ENCODE peak calls at places on chromosomes 5 and 9, in eight cellular contexts. Z is effector memory CD4-positive, alpha-beta T cell; O is CD4-positive, CD25-positive, alpha-beta regulatory T cell; N is heart left ventricle; L is hepatocyte; E is breast epithelium; M is aorta; I is body of pancreas. D is an unnamed sample.

GRCh38 chr5:148882332-148882731 is 55.9 kb downstream of the ADRB2 start:
- DNase-seq in Z (no peak), O (no peak), N (no peak), L (no peak), E (no peak), M (no peak), I (no peak), D (no peak)

GRCh38 chr5:39178171-39178570 is 41.2 kb downstream of the FYB1 start:
- DNase-seq in Z (no peak), O (no peak), N (no peak), L (no peak), E (no peak), M (no peak), I (no peak), D (no peak)

GRCh38 chr5:107337281-107337680 is 333.5 kb downstream of the EFNA5 start:
- DNase-seq in Z (no peak), O (no peak), N (no peak), L (peak), E (no peak), M (no peak), I (no peak), D (no peak)

GRCh38 chr5:93800988-93801811 is 59.8 kb upstream of the POU5F2 start:
- DNase-seq in Z (no peak), O (no peak), N (no peak), L (peak), E (no peak), M (no peak), I (peak), D (no peak)

GRCh38 chr9:89481161-89481915 is 16.6 kb downstream of the SEMA4D start:
- DNase-seq in Z (no peak), O (no peak), N (no peak), L (no peak), E (no peak), M (no peak), I (no peak), D (no peak)

GRCh38 chr5:137954131-137954879 is 65.0 kb downstream of the PKD2L2 start:
- DNase-seq in Z (no peak), O (no peak), N (no peak), L (peak), E (no peak), M (no peak), I (peak), D (no peak)

GRCh38 chr5:178399723-178400115 is 167.1 kb upstream of the PHYKPL start:
- DNase-seq in Z (no peak), O (no peak), N (no peak), L (peak), E (no peak), M (peak), I (no peak), D (no peak)

GRCh38 chr9:137236936-137237421 is 4.1 kb upstream of the TUBB4B start:
- DNase-seq in Z (no peak), O (no peak), N (no peak), L (no peak), E (no peak), M (no peak), I (no peak), D (no peak)

GRCh38 chr5:128271859-128272446 is 188.4 kb downstream of the SLC12A2 start:
- DNase-seq in Z (no peak), O (no peak), N (no peak), L (peak), E (no peak), M (no peak), I (no peak), D (no peak)

GRCh38 chr9:121075251-121076036 is 689 bp downstream of the CNTRL start:
- DNase-seq in Z (no peak), O (no peak), N (no peak), L (peak), E (no peak), M (no peak), I (no peak), D (no peak)

GRCh38 chr5:72093231-72093630 is 14.0 kb upstream of the MAP1B start:
- DNase-seq in Z (no peak), O (no peak), N (no peak), L (no peak), E (no peak), M (no peak), I (no peak), D (no peak)

GRCh38 chr9:123238364-123238763 is 30.0 kb downstream of the STRBP start:
- DNase-seq in Z (no peak), O (no peak), N (no peak), L (no peak), E (no peak), M (no peak), I (no peak), D (no peak)
- H3K27ac ChIP-seq in Z (no peak), O (no peak), N (no peak), L (no peak), E (no peak), M (no peak), I (no peak), D (no peak)

GRCh38 chr5:154543380-154543779 is 65.4 kb upstream of the HAND1 start:
- DNase-seq in Z (no peak), O (no peak), N (no peak), L (no peak), E (no peak), M (no peak), I (no peak), D (no peak)
- H3K27ac ChIP-seq in Z (no peak), O (no peak), N (no peak), L (no peak), E (no peak), M (no peak), I (no peak), D (no peak)

DNA sequence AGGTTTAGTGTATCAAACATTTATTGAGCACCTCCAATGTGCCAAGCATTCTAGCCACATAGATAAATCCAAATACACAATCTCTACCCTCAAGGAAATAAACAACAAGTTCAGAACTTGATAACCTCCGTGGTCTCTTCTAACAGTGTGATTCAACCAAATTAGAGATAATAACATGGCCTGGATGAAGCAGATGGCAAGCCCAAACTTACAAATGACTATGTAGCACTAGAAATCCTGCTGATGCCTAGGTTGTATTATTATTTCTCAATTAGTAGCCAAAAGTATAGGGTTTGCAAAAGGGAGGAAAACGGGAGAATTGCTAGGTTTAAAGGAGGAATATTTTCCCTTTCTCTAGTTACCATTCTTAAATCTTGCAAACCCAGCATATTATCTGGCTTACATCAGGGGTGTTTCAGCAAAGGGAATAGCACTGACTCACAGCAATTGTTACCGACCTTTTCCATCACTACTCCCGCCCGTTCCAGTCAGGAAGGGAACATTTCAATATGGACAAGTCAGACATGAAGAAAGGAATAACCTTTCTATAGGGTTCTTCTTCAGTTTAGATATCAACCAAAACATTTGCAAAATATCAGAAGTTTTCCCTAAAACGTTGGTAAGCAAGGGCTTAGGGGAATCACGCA is 2.3 kb downstream of the DPYSL3 start:
- DNase-seq in Z (no peak), O (no peak), N (no peak), L (no peak), E (no peak), M (no peak), I (peak), D (no peak)
- H3K27ac ChIP-seq in Z (no peak), O (no peak), N (peak), L (peak), E (peak), M (peak), I (no peak), D (no peak)

GRCh38 chr5:160359816-160360215 is 10.6 kb downstream of the C1QTNF2 start:
- DNase-seq in Z (no peak), O (no peak), N (no peak), L (peak), E (peak), M (no peak), I (no peak), D (no peak)

GRCh38 chr5:160356550-160357347 is 13.7 kb downstream of the C1QTNF2 start:
- DNase-seq in Z (no peak), O (no peak), N (no peak), L (no peak), E (no peak), M (no peak), I (no peak), D (no peak)

GRCh38 chr5:160354666-160355065 is 15.8 kb downstream of the C1QTNF2 start:
- DNase-seq in Z (no peak), O (no peak), N (no peak), L (no peak), E (no peak), M (no peak), I (no peak), D (no peak)

GRCh38 chr5:160360310-160360709 is 10.1 kb downstream of the C1QTNF2 start:
- DNase-seq in Z (no peak), O (no peak), N (no peak), L (no peak), E (no peak), M (no peak), I (no peak), D (no peak)

GRCh38 chr5:160357861-160358411 is 12.5 kb downstream of the C1QTNF2 start:
- DNase-seq in Z (no peak), O (no peak), N (no peak), L (no peak), E (no peak), M (no peak), I (no peak), D (no peak)
- H3K27ac ChIP-seq in Z (no peak), O (no peak), N (peak), L (peak), E (peak), M (peak), I (no peak), D (peak)

GRCh38 chr5:54309237-54309636 is 1.1 kb downstream of the ARL15 start:
- DNase-seq in Z (no peak), O (no peak), N (no peak), L (no peak), E (no peak), M (no peak), I (no peak), D (no peak)
- H3K27ac ChIP-seq in Z (no peak), O (no peak), N (peak), L (peak), E (peak), M (no peak), I (peak), D (no peak)

GRCh38 chr9:114895605-114896004 is 34.8 kb downstream of the TNFSF8 start:
- DNase-seq in Z (no peak), O (no peak), N (no peak), L (no peak), E (no peak), M (no peak), I (no peak), D (no peak)

GRCh38 chr9:114893622-114894021 is 36.8 kb downstream of the TNFSF8 start:
- DNase-seq in Z (no peak), O (no peak), N (no peak), L (no peak), E (no peak), M (no peak), I (no peak), D (no peak)

GRCh38 chr9:114894206-114894605 is 36.2 kb downstream of the TNFSF8 start:
- DNase-seq in Z (no peak), O (no peak), N (no peak), L (no peak), E (no peak), M (no peak), I (no peak), D (no peak)

GRCh38 chr9:114894801-114895433 is 35.5 kb downstream of the TNFSF8 start:
- DNase-seq in Z (no peak), O (no peak), N (no peak), L (peak), E (no peak), M (no peak), I (peak), D (no peak)

GRCh38 chr9:114893221-114893620 is 37.2 kb downstream of the TNFSF8 start:
- DNase-seq in Z (no peak), O (no peak), N (no peak), L (no peak), E (no peak), M (no peak), I (no peak), D (no peak)
- H3K27ac ChIP-seq in Z (no peak), O (no peak), N (no peak), L (no peak), E (no peak), M (no peak), I (no peak), D (no peak)

GRCh38 chr9:125463926-125464325 is 202.3 kb downstream of the GAPVD1 start:
- DNase-seq in Z (no peak), O (no peak), N (no peak), L (no peak), E (no peak), M (no peak), I (no peak), D (no peak)

GRCh38 chr9:125460346-125460745 is 198.7 kb downstream of the GAPVD1 start:
- DNase-seq in Z (no peak), O (no peak), N (no peak), L (no peak), E (no peak), M (no peak), I (no peak), D (no peak)

GRCh38 chr9:125462766-125463384 is 201.2 kb downstream of the GAPVD1 start:
- DNase-seq in Z (no peak), O (no peak), N (no peak), L (no peak), E (no peak), M (no peak), I (no peak), D (no peak)

GRCh38 chr9:125460883-125461475 is 199.4 kb downstream of the GAPVD1 start:
- DNase-seq in Z (no peak), O (no peak), N (no peak), L (no peak), E (no peak), M (no peak), I (peak), D (no peak)

DNA sequence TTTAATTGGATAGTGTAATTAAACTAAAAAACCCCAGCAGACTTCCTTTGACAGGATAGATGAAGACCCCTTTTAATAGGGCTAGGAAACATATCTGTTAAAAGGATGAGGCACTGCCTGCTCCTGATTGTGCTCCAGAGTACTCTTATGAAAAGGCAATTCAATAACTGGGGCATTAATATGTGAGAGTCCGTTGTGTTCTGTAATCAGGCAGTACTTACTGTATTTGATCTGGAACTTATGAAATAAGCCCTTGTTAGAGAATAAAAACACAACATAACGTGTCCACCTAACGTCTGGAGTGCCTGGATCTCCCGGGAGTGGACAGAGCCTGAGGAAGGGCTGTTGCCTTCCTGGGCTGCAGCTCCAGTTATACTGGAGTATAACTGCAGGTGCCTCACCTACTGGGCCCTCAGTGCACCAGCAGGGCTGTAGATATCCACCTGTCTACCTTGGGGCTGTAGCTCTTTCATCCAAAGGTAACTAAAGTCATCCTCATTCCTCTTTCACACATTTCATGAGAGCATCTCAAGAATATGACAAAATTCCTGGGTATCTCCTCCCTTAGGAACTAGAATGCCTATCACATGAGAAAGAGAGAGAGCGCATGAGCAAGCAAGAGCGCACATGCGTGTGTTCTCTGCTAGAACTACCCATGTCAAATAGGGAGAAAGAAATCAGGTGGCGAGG is 200.0 kb downstream of the GAPVD1 start:
- DNase-seq in Z (no peak), O (no peak), N (no peak), L (no peak), E (no peak), M (no peak), I (no peak), D (no peak)
- H3K27ac ChIP-seq in Z (no peak), O (no peak), N (no peak), L (no peak), E (no peak), M (no peak), I (no peak), D (no peak)

DNA sequence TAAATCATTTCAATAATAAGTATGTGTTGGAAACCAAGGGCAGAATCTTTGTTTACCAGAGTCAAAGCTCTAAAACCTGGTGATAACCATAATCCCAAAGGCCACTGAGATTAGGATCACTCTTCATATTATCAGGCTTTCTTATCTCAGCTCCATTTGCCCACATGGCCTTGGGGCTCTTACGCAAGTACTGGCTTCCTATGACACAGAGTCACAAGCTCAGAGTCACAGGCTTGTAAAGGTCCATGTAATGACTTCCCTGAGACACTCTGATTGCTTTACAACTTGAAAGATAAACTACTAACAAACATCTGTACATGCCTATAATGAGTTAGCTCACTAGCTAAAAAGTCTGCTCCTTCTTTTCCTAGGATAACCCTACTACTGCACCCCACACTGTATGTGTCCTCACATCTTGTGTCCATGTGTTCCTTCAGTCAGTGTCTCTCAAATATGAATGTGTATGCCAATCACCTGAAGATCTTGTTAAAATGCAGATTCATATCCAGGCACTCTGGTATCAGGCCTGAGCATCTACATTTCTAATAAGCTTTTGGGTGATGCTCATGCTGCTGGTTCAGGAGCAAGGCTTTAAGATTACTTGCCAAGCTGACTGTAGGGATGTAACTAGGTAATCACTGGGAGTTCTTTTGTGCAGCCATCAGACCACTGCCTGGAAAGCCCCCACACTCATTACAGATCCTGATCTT is 28.4 kb downstream of the SEMA6A start:
- DNase-seq in Z (no peak), O (no peak), N (no peak), L (peak), E (no peak), M (no peak), I (no peak), D (no peak)
- H3K27ac ChIP-seq in Z (no peak), O (no peak), N (no peak), L (peak), E (no peak), M (no peak), I (no peak), D (no peak)